ENCODE peak calls at places on chromosomes 7 and 10, in seven cellular contexts. A is LNCaP clone FGC, K is neural progenitor cell, T is cardiac muscle cell, I is fibroblast of lung, G is WTC11, H is A549. Z is an unnamed sample.

GRCh38 chr7:87627634-87627994 is 584 bp upstream of the RUNDC3B start:
- DNase-seq in A (no peak), K (no peak), T (no peak), I (no peak), G (peak), H (peak), Z (no peak)

GRCh38 chr10:69348824-69349541 is 67.7 kb downstream of the TACR2 start:
- DNase-seq in A (no peak), K (no peak), T (peak), I (peak), G (no peak), H (peak), Z (no peak)

GRCh38 chr10:93435621-93436385 is 46.3 kb downstream of the MYOF start:
- DNase-seq in A (no peak), K (peak), T (peak), I (peak), G (no peak), H (peak), Z (no peak)

GRCh38 chr7:158547817-158548216 is 39.8 kb downstream of the PTPRN2 start:
- DNase-seq in A (no peak), K (no peak), T (no peak), I (no peak), G (no peak), H (no peak), Z (no peak)

GRCh38 chr10:83127942-83128575 is 1011.2 kb upstream of the GHITM start:
- DNase-seq in A (no peak), K (no peak), T (no peak), I (no peak), G (no peak), H (no peak), Z (no peak)

GRCh38 chr10:21526952-21527633 is 1.6 kb upstream of the SKIDA1 start:
- DNase-seq in A (no peak), K (peak), T (peak), I (peak), G (peak), H (peak), Z (peak)

GRCh38 chr7:22992874-22993840 is 20.8 kb downstream of the HYCC1 start:
- DNase-seq in A (no peak), K (no peak), T (no peak), I (no peak), G (no peak), H (no peak), Z (no peak)

GRCh38 chr10:101099901-101100300 is 31.2 kb upstream of the TLX1 start:
- DNase-seq in A (no peak), K (no peak), T (no peak), I (no peak), G (no peak), H (no peak), Z (no peak)

GRCh38 chr7:150378853-150379589 is at the start of gene ZNF775:
- DNase-seq in A (peak), K (peak), T (peak), I (peak), G (peak), H (peak), Z (peak)

GRCh38 chr10:130498934-130499333 is 362.7 kb downstream of the GLRX3 start:
- DNase-seq in A (no peak), K (no peak), T (no peak), I (no peak), G (no peak), H (no peak), Z (no peak)

GRCh38 chr7:132292803-132293202 is 283.5 kb downstream of the PLXNA4 start:
- DNase-seq in A (no peak), K (no peak), T (peak), I (peak), G (no peak), H (no peak), Z (no peak)

GRCh38 chr7:105776068-105776790 is 100.2 kb downstream of the ATXN7L1 start:
- DNase-seq in A (no peak), K (peak), T (peak), I (peak), G (peak), H (peak), Z (no peak)

GRCh38 chr10:5361966-5362365 is 2.8 kb upstream of the UCN3 start:
- DNase-seq in A (no peak), K (no peak), T (no peak), I (no peak), G (no peak), H (no peak), Z (no peak)

GRCh38 chr7:99860281-99861127 is 16.3 kb downstream of the OR2AE1 start:
- DNase-seq in A (no peak), K (no peak), T (peak), I (peak), G (no peak), H (peak), Z (no peak)

GRCh38 chr7:106344861-106345260 is 60.1 kb upstream of the NAMPT start:
- DNase-seq in A (no peak), K (no peak), T (peak), I (peak), G (no peak), H (no peak), Z (no peak)

GRCh38 chr10:46541735-46542566 is 14.5 kb downstream of the GPRIN2 start:
- DNase-seq in A (no peak), K (no peak), T (no peak), I (no peak), G (peak), H (peak), Z (peak)

GRCh38 chr7:45662018-45662417 is 87.8 kb downstream of the ADCY1 start:
- DNase-seq in A (no peak), K (no peak), T (no peak), I (no peak), G (no peak), H (no peak), Z (no peak)

GRCh38 chr10:79414714-79415113 is 30.7 kb downstream of the ZCCHC24 start:
- DNase-seq in A (no peak), K (no peak), T (no peak), I (no peak), G (no peak), H (no peak), Z (no peak)

GRCh38 chr10:97785731-97786130 is 13.9 kb upstream of the SFRP5 start:
- DNase-seq in A (no peak), K (no peak), T (no peak), I (no peak), G (no peak), H (no peak), Z (no peak)

GRCh38 chr10:43218206-43218950 is 48.5 kb downstream of the RASGEF1A start:
- DNase-seq in A (no peak), K (no peak), T (peak), I (no peak), G (no peak), H (no peak), Z (peak)

GRCh38 chr10:121978511-121978910 is 3.5 kb upstream of the NSMCE4A start:
- DNase-seq in A (no peak), K (no peak), T (no peak), I (no peak), G (no peak), H (no peak), Z (peak)

GRCh38 chr10:121975295-121976086 is 474 bp upstream of the NSMCE4A start:
- DNase-seq in A (no peak), K (peak), T (no peak), I (no peak), G (no peak), H (no peak), Z (no peak)

GRCh38 chr10:121974535-121975294 is at the start of gene NSMCE4A:
- DNase-seq in A (peak), K (peak), T (peak), I (peak), G (peak), H (peak), Z (peak)

GRCh38 chr10:121976607-121977006 is 1.6 kb upstream of the NSMCE4A start:
- DNase-seq in A (no peak), K (no peak), T (no peak), I (no peak), G (no peak), H (no peak), Z (no peak)

DNA sequence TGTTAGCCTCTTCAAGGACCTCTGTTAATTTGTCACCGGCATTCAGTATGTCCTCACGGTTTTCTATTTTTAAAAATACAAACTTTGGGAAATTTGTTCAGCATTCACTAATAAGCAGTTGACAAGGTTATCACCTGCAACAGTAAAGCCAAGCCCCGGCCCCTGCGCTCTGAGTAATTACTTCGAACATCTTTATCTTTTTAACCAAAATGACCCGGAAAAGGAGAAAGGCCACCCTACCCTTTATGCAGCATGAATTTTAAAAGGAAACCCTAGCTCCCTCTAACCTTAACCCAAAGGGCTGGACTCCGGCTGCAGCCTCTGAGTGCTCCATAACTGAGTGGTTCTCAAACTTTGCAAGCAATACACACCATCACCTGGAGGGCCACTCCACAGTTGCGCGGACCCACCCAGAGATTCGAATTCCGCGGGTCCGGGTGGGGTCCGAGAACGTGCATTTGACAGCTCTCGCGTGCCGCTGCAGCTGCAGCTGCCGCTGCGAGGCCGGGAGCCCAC is 940 bp downstream of the NSMCE4A start:
- DNase-seq in A (no peak), K (no peak), T (no peak), I (no peak), G (no peak), H (no peak), Z (no peak)
- TF ChIP-seq CTCF in A (no peak), K (no peak), T (no peak), I (no peak), G (no peak), H (no peak), Z (no peak)

GRCh38 chr10:49488056-49488455 is 50.9 kb downstream of the ERCC6 start:
- DNase-seq in A (no peak), K (no peak), T (no peak), I (no peak), G (no peak), H (no peak), Z (no peak)
- TF ChIP-seq CTCF in A (no peak), K (no peak), T (no peak), I (no peak), G (no peak), H (no peak), Z (no peak)

GRCh38 chr10:13518076-13518692 is 10.6 kb downstream of the BEND7 start:
- DNase-seq in A (no peak), K (peak), T (peak), I (peak), G (peak), H (no peak), Z (no peak)
- TF ChIP-seq CTCF in A (peak), K (peak), T (peak), I (peak), G (no peak), H (peak), Z (no peak)

GRCh38 chr10:14196113-14196512 is 134.6 kb downstream of the FRMD4A start:
- DNase-seq in A (no peak), K (no peak), T (no peak), I (no peak), G (no peak), H (no peak), Z (no peak)

GRCh38 chr10:14195455-14195854 is 135.3 kb downstream of the FRMD4A start:
- DNase-seq in A (no peak), K (no peak), T (no peak), I (no peak), G (no peak), H (no peak), Z (no peak)

GRCh38 chr10:14205246-14205645 is 125.5 kb downstream of the FRMD4A start:
- DNase-seq in A (no peak), K (no peak), T (no peak), I (no peak), G (no peak), H (no peak), Z (no peak)

DNA sequence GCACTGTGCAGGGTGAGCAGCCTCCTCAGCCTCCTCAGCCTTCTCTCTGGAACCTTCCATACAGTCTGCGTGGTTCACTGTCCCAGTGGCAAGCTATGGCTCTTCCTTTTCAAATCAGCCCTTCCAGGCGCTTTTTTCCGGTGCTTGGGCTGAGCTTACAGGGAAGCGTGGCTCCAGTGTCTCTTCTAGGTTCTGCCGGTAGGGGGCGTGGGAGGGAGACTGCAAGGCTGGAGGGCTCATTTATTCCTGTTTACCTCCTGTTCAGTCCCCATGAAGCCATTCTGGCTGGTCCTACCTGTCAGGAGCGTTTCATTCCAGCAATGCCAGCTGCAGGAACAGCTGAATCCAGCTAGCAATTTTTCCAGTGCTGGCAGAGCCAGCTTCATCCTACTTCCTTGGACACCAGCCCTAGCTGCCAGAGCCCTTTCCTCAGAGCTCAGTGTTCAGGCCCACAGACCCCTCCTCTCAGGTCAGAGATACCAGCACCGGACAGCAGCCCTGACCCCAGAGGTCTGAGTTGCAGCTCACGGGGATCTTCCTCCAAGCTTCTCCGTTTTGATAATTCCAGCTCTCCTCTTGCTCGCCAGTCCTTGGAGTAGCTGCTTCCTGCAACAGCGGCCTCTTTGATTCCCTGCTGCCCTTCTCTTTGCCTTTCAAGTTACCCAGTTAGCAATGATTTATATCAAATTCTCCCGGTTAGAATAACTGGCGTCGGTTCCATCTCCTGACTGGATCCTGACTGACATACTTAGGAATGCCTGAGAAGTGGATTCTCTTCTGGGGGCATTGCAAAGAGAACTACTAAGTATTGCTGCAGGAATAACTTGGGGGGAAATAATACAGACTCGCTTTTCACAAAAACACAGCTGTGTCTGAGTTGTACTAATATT is 129.8 kb downstream of the FRMD4A start:
- DNase-seq in A (no peak), K (peak), T (peak), I (no peak), G (peak), H (peak), Z (no peak)
- TF ChIP-seq CTCF in A (peak), K (peak), T (peak), I (peak), G (peak), H (peak), Z (peak)

GRCh38 chr7:151631968-151632749 is 112.5 kb upstream of the RHEB start:
- DNase-seq in A (peak), K (peak), T (peak), I (peak), G (peak), H (peak), Z (peak)

GRCh38 chr7:151629873-151630272 is 110.2 kb upstream of the RHEB start:
- DNase-seq in A (no peak), K (no peak), T (no peak), I (no peak), G (no peak), H (no peak), Z (no peak)

GRCh38 chr7:151630349-151630748 is 110.7 kb upstream of the RHEB start:
- DNase-seq in A (no peak), K (no peak), T (no peak), I (no peak), G (no peak), H (no peak), Z (no peak)

GRCh38 chr7:151632750-151633515 is 113.2 kb upstream of the RHEB start:
- DNase-seq in A (no peak), K (peak), T (peak), I (peak), G (peak), H (no peak), Z (peak)

GRCh38 chr7:151631149-151631967 is 111.7 kb upstream of the RHEB start:
- DNase-seq in A (no peak), K (peak), T (peak), I (peak), G (peak), H (peak), Z (no peak)
- TF ChIP-seq CTCF in A (peak), K (peak), T (no peak), I (peak), G (no peak), H (no peak), Z (no peak)

DNA sequence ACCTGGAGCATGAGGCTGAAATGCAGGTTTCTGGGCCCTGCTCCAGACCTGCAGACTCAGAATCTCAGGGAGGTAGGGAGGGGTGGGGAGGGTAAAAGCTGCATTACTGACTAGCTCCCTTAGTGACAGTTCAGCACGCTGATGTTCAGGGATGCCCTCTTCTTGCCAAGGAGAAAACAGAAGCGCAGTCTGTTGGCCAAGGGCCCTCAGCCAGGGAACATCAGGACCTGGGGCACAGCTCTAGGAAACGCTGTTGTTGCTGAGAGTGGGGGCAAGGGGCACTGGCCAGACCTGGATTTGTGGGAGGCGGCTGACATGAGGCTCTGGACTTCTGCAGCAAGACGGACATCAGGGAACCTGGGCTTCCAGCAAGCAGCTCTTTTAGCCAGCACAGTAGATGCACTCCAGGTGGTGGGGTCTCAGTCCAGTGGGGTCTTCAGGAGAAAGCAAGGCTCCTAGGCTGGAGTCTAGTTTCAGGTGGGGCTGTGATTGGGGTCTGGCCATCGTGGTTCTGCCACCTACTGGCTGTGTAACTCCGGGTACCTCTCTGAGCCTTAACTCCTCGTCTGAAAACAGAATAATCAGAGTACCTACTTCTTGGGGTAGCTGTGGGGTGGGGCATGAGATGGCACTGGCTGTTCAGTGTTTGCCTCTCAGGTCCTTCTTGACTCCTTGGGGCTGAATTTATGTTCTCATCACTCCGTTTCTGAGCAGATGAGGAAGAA is 72.9 kb upstream of the PRLHR start:
- DNase-seq in A (no peak), K (no peak), T (no peak), I (no peak), G (no peak), H (no peak), Z (no peak)
- TF ChIP-seq CTCF in A (peak), K (peak), T (no peak), I (no peak), G (no peak), H (no peak), Z (no peak)

DNA sequence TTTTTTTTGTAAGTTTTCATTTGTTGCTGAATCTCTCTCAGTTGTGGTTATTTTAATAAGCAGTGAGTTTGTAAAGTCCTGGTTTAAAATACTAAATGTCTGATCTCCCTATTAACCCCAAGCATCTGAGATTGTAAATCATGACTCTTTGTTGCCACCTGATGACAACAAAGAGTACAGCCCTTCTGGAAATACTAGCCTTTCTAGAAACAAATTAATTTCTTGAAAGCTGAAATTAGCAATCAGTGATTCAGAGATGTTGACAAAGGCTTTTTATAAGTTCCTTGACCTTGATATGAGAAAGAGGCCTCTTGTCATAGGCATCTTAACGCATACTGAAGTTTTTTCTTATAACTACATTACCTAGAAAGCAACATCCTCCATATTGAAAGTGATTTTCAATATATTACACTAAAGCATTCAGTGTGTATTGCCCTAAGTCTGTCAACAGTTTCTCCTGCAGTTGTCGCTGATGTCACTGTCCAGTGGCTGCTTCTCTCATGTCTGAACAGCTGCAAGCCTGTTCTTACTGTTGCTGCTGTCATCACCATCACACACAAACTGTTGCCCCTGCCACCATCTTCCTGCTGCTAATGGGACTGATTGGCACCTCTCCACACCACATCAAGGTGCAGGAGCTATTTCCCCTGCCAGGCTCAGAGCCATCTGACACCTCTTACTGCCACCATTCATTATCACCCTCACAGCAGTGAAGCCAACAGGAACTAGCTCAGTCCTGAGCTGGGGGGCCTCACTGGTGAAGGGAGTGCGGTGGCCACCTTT is 95.1 kb upstream of the LRGUK start:
- DNase-seq in A (no peak), K (no peak), T (peak), I (no peak), G (no peak), H (no peak), Z (no peak)
- TF ChIP-seq CTCF in A (peak), K (peak), T (peak), I (no peak), G (no peak), H (peak), Z (no peak)